ENCODE peak calls at places on chromosomes 7 and 10, in five cellular contexts. M, N, V, O and G are unnamed samples.
A peak's percentile ranks its signal among the peaks of the same experiment; 100 is the strongest.

GRCh38 chr10:113087082-113088029 is 137.3 kb downstream of the TCF7L2 start:
- DNase-seq in M (peak; percentile 67), N (peak; percentile 100), V (peak; percentile 95), O (no peak), G (peak; percentile 99)

GRCh38 chr10:86103391-86104101 is 263.0 kb downstream of the GRID1 start:
- DNase-seq in M (no peak), N (no peak), V (no peak), O (no peak), G (no peak)

GRCh38 chr7:123846217-123846891 is 1.4 kb downstream of the HYAL4 start:
- DNase-seq in M (no peak), N (peak; percentile 15), V (peak; percentile 75), O (peak; percentile 13), G (no peak)

GRCh38 chr7:82017334-82017943 is 247.6 kb upstream of the HGF start:
- DNase-seq in M (no peak), N (peak; percentile 29), V (peak; percentile 49), O (peak; percentile 22), G (no peak)

GRCh38 chr10:124560377-124560776 is 98.8 kb downstream of the LHPP start:
- DNase-seq in M (no peak), N (peak; percentile 61), V (peak; percentile 28), O (no peak), G (peak; percentile 90)

GRCh38 chr7:127322832-127323231 is 69.7 kb downstream of the ZNF800 start:
- DNase-seq in M (no peak), N (no peak), V (no peak), O (no peak), G (no peak)

GRCh38 chr10:77006836-77007511 is 630.6 kb downstream of the KCNMA1 start:
- DNase-seq in M (no peak), N (peak; percentile 8), V (peak; percentile 90), O (no peak), G (no peak)

GRCh38 chr10:17088118-17088806 is 41.3 kb downstream of the CUBN start:
- DNase-seq in M (no peak), N (peak; percentile 81), V (peak; percentile 90), O (no peak), G (no peak)

GRCh38 chr10:79275431-79275851 is 71.8 kb upstream of the PPIF start:
- DNase-seq in M (no peak), N (peak; percentile 48), V (no peak), O (no peak), G (no peak)

GRCh38 chr10:102422586-102423129 is 2.0 kb downstream of the FBXL15 start:
- DNase-seq in M (peak; percentile 87), N (peak; percentile 62), V (peak; percentile 76), O (peak; percentile 83), G (no peak)

GRCh38 chr7:372546-372938 is 82.6 kb downstream of the FOXL3 start:
- DNase-seq in M (no peak), N (no peak), V (no peak), O (no peak), G (no peak)

GRCh38 chr7:116122972-116123595 is 87.3 kb upstream of the TES start:
- DNase-seq in M (no peak), N (peak; percentile 48), V (peak; percentile 60), O (peak; percentile 58), G (no peak)

GRCh38 chr7:53521638-53522184 is 486.3 kb downstream of the POM121L12 start:
- DNase-seq in M (no peak), N (no peak), V (peak; percentile 25), O (no peak), G (no peak)

GRCh38 chr10:70267161-70267933 is 16.5 kb downstream of the NPFFR1 start:
- DNase-seq in M (peak; percentile 37), N (peak; percentile 97), V (peak; percentile 97), O (peak; percentile 41), G (peak; percentile 77)

GRCh38 chr7:2403718-2404648 is 572 bp downstream of the CHST12 start:
- DNase-seq in M (peak; percentile 38), N (peak; percentile 39), V (peak; percentile 34), O (peak; percentile 46), G (no peak)

DNA sequence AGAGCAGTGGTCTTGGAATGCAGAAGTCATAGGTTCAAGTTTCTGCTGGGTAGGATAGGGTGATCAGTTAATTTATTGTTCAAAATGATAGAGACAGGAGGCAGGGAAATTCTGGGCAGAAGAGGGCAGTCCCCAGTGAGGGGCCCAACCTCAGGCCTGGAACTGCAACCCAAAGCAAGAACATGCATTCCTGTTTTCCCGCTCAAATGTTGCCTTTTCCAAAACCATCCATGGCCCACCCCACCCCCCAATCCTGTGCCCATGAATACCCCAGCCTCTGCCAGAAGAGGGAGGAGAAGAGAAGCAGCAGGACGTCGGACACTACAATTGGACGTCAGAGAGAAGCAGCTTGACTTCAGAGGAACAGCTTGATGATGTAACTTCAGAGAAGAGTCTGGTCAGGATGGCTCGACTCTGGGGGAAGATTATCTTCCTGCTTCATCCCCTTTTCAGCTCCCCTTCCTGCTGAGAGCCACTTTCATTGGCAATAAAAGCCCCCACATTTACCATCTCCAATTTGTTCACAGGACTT is 43.2 kb upstream of the SLC35G1 start:
- DNase-seq in M (no peak), N (no peak), V (no peak), O (no peak), G (no peak)
- H3K4me3 ChIP-seq in M (no peak overlapping the region), N (no peak overlapping the region), V (no peak overlapping the region), O (no peak overlapping the region), G (no peak overlapping the region)

DNA sequence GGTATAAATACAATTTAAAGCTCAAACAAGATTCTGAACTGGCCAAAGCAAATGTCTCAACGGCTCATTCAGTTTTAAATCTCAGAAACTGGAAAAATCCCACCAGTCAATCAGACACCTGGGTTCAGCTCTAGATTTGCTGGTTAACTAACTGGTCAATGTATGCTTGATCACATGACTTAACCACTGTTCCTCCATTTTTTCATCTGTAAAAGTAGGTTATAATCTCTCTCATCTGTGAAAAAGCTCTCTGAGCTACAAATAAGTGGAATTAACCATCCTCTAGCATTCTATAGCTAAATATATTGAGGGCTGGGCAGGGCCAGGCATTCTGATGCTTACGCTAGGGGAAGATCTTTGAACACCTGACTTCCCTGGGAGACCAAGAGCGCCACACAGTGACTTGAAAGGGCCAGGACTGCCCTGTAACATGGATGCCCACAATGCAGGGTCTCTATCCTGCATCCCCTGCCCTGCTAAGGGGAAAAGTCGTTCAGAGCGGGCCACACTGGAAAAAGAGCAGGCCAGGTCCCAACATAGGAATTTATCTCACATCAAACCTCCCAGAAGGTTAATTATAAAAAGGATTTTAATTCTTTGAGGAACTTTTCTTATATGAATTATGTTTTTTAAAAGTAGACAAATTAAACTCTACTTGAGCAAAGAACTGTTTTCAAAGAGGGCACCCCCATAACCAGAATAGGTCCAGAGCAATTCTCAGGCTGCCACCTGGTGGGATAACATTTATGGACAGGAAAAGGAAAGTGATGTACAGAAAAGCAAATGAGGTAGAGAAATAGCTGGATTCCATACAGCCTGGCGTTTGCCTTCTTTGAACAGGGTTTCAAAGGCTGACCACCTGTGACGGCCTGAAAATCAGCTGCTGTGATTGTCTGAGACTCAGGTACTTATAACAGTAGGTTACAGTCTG is 1.8 kb downstream of the RP9 start:
- DNase-seq in M (no peak), N (peak; percentile 42), V (peak; percentile 56), O (peak; percentile 63), G (peak; percentile 10)
- H3K4me3 ChIP-seq in M (no peak overlapping the region), N (peak overlapping the region; percentile 65), V (peak overlapping the region; percentile 85), O (peak overlapping the region; percentile 93), G (peak overlapping the region; percentile 77)

GRCh38 chr10:123136806-123137642 is 1.3 kb downstream of the HMX3 start:
- DNase-seq in M (no peak), N (peak; percentile 24), V (no peak), O (peak; percentile 74), G (no peak)
- H3K4me3 ChIP-seq in M (no peak overlapping the region), N (no peak overlapping the region), V (no peak overlapping the region), O (peak overlapping the region; percentile 73), G (peak overlapping the region; percentile 3)

GRCh38 chr7:30116771-30117170 is 18.0 kb upstream of the MTURN start:
- DNase-seq in M (no peak), N (peak; percentile 71), V (no peak), O (no peak), G (no peak)
- H3K4me3 ChIP-seq in M (no peak overlapping the region), N (no peak overlapping the region), V (no peak overlapping the region), O (no peak overlapping the region), G (no peak overlapping the region)

DNA sequence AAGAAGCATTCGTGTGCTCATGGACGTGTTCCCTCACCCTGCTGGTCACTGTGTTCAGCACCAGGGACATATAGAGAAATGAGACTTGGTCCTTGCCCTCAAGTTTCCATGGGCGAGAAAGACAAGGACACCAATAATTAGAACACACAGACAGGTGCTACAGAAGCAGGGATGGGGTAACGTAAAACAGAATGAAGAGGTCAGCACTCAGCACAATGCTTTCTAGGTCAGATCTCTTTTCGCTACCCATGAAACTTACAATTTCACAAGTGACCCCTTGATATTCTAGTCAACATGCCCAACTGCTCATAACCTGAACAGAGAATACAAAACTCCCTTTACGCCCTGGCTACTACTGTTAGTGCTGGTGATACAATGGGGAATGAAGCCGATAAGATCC is 6.0 kb upstream of the ANK3 start:
- DNase-seq in M (no peak), N (no peak), V (no peak), O (no peak), G (no peak)
- H3K4me3 ChIP-seq in M (no peak overlapping the region), N (no peak overlapping the region), V (no peak overlapping the region), O (no peak overlapping the region), G (no peak overlapping the region)

GRCh38 chr7:95686109-95686508 is 86.2 kb upstream of the DYNC1I1 start:
- DNase-seq in M (peak; percentile 32), N (peak; percentile 38), V (peak; percentile 74), O (peak; percentile 43), G (peak; percentile 15)

GRCh38 chr7:95682913-95683312 is 86.6 kb upstream of the PDK4 start:
- DNase-seq in M (no peak), N (no peak), V (no peak), O (no peak), G (no peak)

GRCh38 chr7:95684037-95684436 is 87.7 kb upstream of the PDK4 start:
- DNase-seq in M (no peak), N (peak; percentile 7), V (peak; percentile 49), O (no peak), G (no peak)

GRCh38 chr7:95687759-95688343 is 84.5 kb upstream of the DYNC1I1 start:
- DNase-seq in M (no peak), N (peak; percentile 5), V (peak; percentile 29), O (peak; percentile 15), G (no peak)

GRCh38 chr7:95684505-95684904 is 87.8 kb upstream of the DYNC1I1 start:
- DNase-seq in M (no peak), N (no peak), V (no peak), O (no peak), G (no peak)
- H3K4me3 ChIP-seq in M (no peak overlapping the region), N (no peak overlapping the region), V (no peak overlapping the region), O (no peak overlapping the region), G (no peak overlapping the region)